ENCODE peak calls at places on chromosome 18, in seven cellular contexts. Q is epithelial cell of prostate; V is cardiac muscle cell; C is naive thymus-derived CD8-positive, alpha-beta T cell; A is bronchial epithelial cell; M is activated T-helper 1 cell treated with Interleukin-2 at 50 U/mL for 16 hours; L is mammary epithelial cell. P is an unnamed sample.

GRCh38 chr18:63105636-63106316 is 213.8 kb downstream of the BCL2 start:
- DNase-seq in M (no peak), L (no peak), Q (no peak), V (no peak), A (no peak), C (no peak), P (no peak)

GRCh38 chr18:420661-421060 is 79.8 kb downstream of the COLEC12 start:
- DNase-seq in M (no peak), V (no peak), C (no peak), A (no peak), L (no peak), Q (no peak), P (no peak)

GRCh38 chr18:34977787-34978532 is 63.3 kb upstream of the MAPRE2 start:
- DNase-seq in M (no peak), Q (peak), A (peak), C (peak), V (peak), L (peak), P (no peak)

GRCh38 chr18:3596324-3597158 is 146.6 kb downstream of the TGIF1 start:
- DNase-seq in C (no peak), Q (no peak), A (peak), M (no peak), L (peak), V (peak), P (no peak)

GRCh38 chr18:49731860-49732311 is 81.4 kb downstream of the ACAA2 start:
- DNase-seq in L (peak), V (no peak), M (no peak), C (no peak), A (peak), Q (peak), P (peak)

GRCh38 chr18:22694954-22695353 is 238.2 kb upstream of the RBBP8 start:
- DNase-seq in V (no peak), A (peak), M (no peak), L (peak), C (no peak), Q (peak), P (peak)

GRCh38 chr18:39624934-39625333 is 2059.3 kb upstream of the CELF4 start:
- DNase-seq in L (peak), C (no peak), A (peak), M (no peak), V (no peak), Q (no peak), P (peak)

GRCh38 chr18:7987284-7987976 is 420.3 kb downstream of the PTPRM start:
- DNase-seq in C (no peak), A (peak), L (peak), Q (no peak), M (no peak), V (no peak), P (peak)

GRCh38 chr18:12516049-12516677 is 108.4 kb downstream of the PRELID3A start:
- DNase-seq in M (no peak), V (no peak), A (no peak), L (no peak), Q (no peak), C (no peak), P (no peak)

GRCh38 chr18:64405161-64405560 is 256.3 kb upstream of the LINC00305 start:
- DNase-seq in C (no peak), L (no peak), V (no peak), M (no peak), A (peak), Q (no peak), P (peak)

GRCh38 chr18:69617888-69618287 is 217.2 kb downstream of the DOK6 start:
- DNase-seq in C (no peak), V (no peak), A (no peak), L (no peak), Q (no peak), M (no peak), P (no peak)

GRCh38 chr18:75167759-75168211 is 41.2 kb downstream of the PTGR3 start:
- DNase-seq in A (no peak), Q (no peak), M (no peak), V (no peak), C (no peak), L (no peak), P (no peak)

GRCh38 chr18:25985999-25986398 is 104.4 kb downstream of the SS18 start:
- DNase-seq in Q (no peak), V (no peak), A (no peak), L (no peak), C (no peak), M (no peak), P (no peak)

GRCh38 chr18:48814490-48815181 is 136.1 kb downstream of the SMAD7 start:
- DNase-seq in A (no peak), C (no peak), Q (no peak), L (no peak), V (no peak), M (no peak), P (no peak)

GRCh38 chr18:58046087-58046793 is 2.2 kb downstream of the NEDD4L start:
- DNase-seq in L (no peak), A (peak), Q (no peak), V (no peak), C (no peak), M (no peak), P (no peak)

GRCh38 chr18:49070552-49070951 is 119.8 kb upstream of the SMAD7 start:
- DNase-seq in Q (no peak), L (no peak), V (no peak), M (no peak), C (no peak), A (no peak), P (no peak)

GRCh38 chr18:42706618-42707017 is 408.9 kb downstream of the RIT2 start:
- DNase-seq in M (no peak), A (peak), V (peak), C (no peak), L (peak), Q (peak), P (peak)

GRCh38 chr18:22143347-22144340 is 25.7 kb upstream of the GATA6 start:
- DNase-seq in M (no peak), V (no peak), Q (no peak), A (no peak), L (no peak), C (no peak), P (no peak)

GRCh38 chr18:67519582-67519981 is 3.1 kb upstream of the DSEL start:
- DNase-seq in C (no peak), Q (no peak), V (no peak), M (no peak), L (no peak), A (peak), P (no peak)

GRCh38 chr18:56651771-56652092 is 573 bp downstream of the WDR7 start:
- DNase-seq in A (no peak), L (peak), V (no peak), Q (no peak), M (no peak), C (peak), P (no peak)

GRCh38 chr18:45169610-45170009 is 445.7 kb upstream of the SLC14A2 start:
- DNase-seq in V (no peak), Q (no peak), C (no peak), M (no peak), A (peak), L (peak), P (peak)

GRCh38 chr18:61669320-61669719 is 223.5 kb downstream of the RNF152 start:
- DNase-seq in L (peak), Q (no peak), V (no peak), A (no peak), C (no peak), M (no peak), P (no peak)

GRCh38 chr18:44798433-44799048 is 117.9 kb downstream of the SETBP1 start:
- DNase-seq in M (no peak), L (no peak), A (no peak), V (peak), Q (no peak), C (no peak), P (no peak)

GRCh38 chr18:13868501-13869271 is 44.7 kb downstream of the MC5R start:
- DNase-seq in L (no peak), M (no peak), A (no peak), Q (no peak), C (no peak), V (peak), P (no peak)

GRCh38 chr18:46079336-46079735 is 7.3 kb upstream of the PSTPIP2 start:
- DNase-seq in L (no peak), C (no peak), Q (no peak), A (no peak), V (no peak), M (no peak), P (no peak)

GRCh38 chr18:435940-436339 is 64.6 kb downstream of the COLEC12 start:
- DNase-seq in C (no peak), A (no peak), V (no peak), M (no peak), L (no peak), Q (no peak), P (no peak)

GRCh38 chr18:8501044-8501443 is 108.2 kb upstream of the RAB12 start:
- DNase-seq in C (no peak), L (no peak), M (no peak), V (peak), Q (no peak), A (no peak), P (no peak)

GRCh38 chr18:79395761-79396404 is at the start of gene NFATC1:
- DNase-seq in V (peak), M (peak), A (peak), L (peak), Q (no peak), C (peak), P (no peak)

GRCh38 chr18:12478269-12479057 is 70.7 kb downstream of the PRELID3A start:
- DNase-seq in M (no peak), A (no peak), Q (no peak), V (no peak), C (no peak), L (no peak), P (no peak)

GRCh38 chr18:12021596-12021995 is 40.3 kb downstream of the IMPA2 start:
- DNase-seq in L (no peak), A (no peak), Q (no peak), C (no peak), V (no peak), M (no peak), P (no peak)

GRCh38 chr18:30280861-30281470 is 761.6 kb downstream of the DSC3 start:
- DNase-seq in C (no peak), Q (peak), M (no peak), L (peak), A (peak), V (peak), P (peak)

GRCh38 chr18:48410095-48410920 is 1.1 kb upstream of the ZBTB7C start:
- DNase-seq in C (peak), L (peak), Q (no peak), A (peak), V (peak), M (peak), P (peak)

GRCh38 chr18:11820697-11821096 is 30.5 kb upstream of the CHMP1B start:
- DNase-seq in C (no peak), V (peak), A (no peak), Q (no peak), M (no peak), L (no peak), P (no peak)

GRCh38 chr18:74745658-74746403 is 148.2 kb downstream of the ZNF407 start:
- DNase-seq in L (peak), M (no peak), C (no peak), A (peak), V (no peak), Q (peak), P (peak)

GRCh38 chr18:74281011-74281638 is 10.6 kb downstream of the CYB5A start:
- DNase-seq in V (no peak), L (no peak), A (no peak), Q (no peak), C (no peak), M (no peak), P (no peak)

GRCh38 chr18:39571511-39571910 is 2005.9 kb upstream of the CELF4 start:
- DNase-seq in L (no peak), A (peak), Q (no peak), M (no peak), C (no peak), V (peak), P (no peak)

GRCh38 chr18:79928563-79928960 is 22.9 kb downstream of the SLC66A2 start:
- DNase-seq in Q (no peak), V (no peak), L (no peak), M (no peak), C (no peak), A (no peak), P (no peak)

GRCh38 chr18:3061581-3062416 is 48.9 kb upstream of the LPIN2 start:
- DNase-seq in V (no peak), C (peak), M (no peak), Q (no peak), L (no peak), A (no peak), P (no peak)

GRCh38 chr18:70280007-70280925 is 8.6 kb upstream of the SOCS6 start:
- DNase-seq in L (peak), C (no peak), M (no peak), Q (peak), V (no peak), A (peak), P (peak)

GRCh38 chr18:24632158-24632988 is 171.9 kb downstream of the HRH4 start:
- DNase-seq in C (no peak), L (no peak), A (no peak), M (no peak), V (no peak), Q (no peak), P (no peak)

P was measured in foreskin keratinocyte.